ENCODE peak calls at places on chromosomes 12 and 14, in eight cellular contexts. G, P, Y, K, E, X, F and O are unnamed samples.

GRCh38 chr12:52884526-52885293 is 20.2 kb downstream of the KRT8 start:
- DNase-seq in X (peak), G (peak), Y (peak), F (peak), P (no peak), K (peak), E (peak), O (peak)

GRCh38 chr12:115661103-115661502 is 616.4 kb downstream of the MED13L start:
- DNase-seq in F (no peak), P (no peak), G (no peak), E (no peak), Y (peak), K (no peak), X (no peak), O (no peak)

GRCh38 chr14:38544766-38545165 is 288.9 kb upstream of the CLEC14A start:
- DNase-seq in F (peak), E (no peak), K (no peak), X (no peak), P (no peak), G (no peak), Y (no peak), O (no peak)

GRCh38 chr14:91405241-91405721 is 12.3 kb downstream of the CCDC88C start:
- DNase-seq in Y (no peak), P (no peak), G (no peak), F (no peak), K (no peak), X (peak), E (no peak), O (no peak)

GRCh38 chr14:106187176-106187670 is 660.8 kb downstream of the TMEM121 start:
- DNase-seq in Y (no peak), E (no peak), K (no peak), X (no peak), F (no peak), P (no peak), G (no peak), O (no peak)

GRCh38 chr14:100537701-100538565 is 49.3 kb downstream of the BEGAIN start:
- DNase-seq in K (no peak), G (no peak), Y (peak), E (peak), P (peak), F (no peak), X (no peak), O (no peak)

GRCh38 chr12:26097046-26097878 is 27.6 kb downstream of the BHLHE41 start:
- DNase-seq in P (no peak), E (peak), G (peak), F (peak), X (peak), Y (peak), K (peak), O (peak)

GRCh38 chr12:6792522-6793201 is 3.3 kb downstream of the CD4 start:
- DNase-seq in K (peak), X (peak), E (no peak), P (no peak), Y (no peak), G (no peak), F (peak), O (no peak)

GRCh38 chr14:75514673-75515630 is 7.3 kb upstream of the BATF start:
- DNase-seq in X (peak), P (peak), Y (peak), F (peak), K (no peak), E (peak), G (no peak), O (no peak)

GRCh38 chr12:51777457-51777856 is 71.1 kb downstream of the FIGNL2 start:
- DNase-seq in F (peak), K (no peak), X (no peak), E (no peak), G (no peak), Y (no peak), P (no peak), O (no peak)

GRCh38 chr12:48978741-48979601 is 849 bp downstream of the WNT1 start:
- DNase-seq in Y (no peak), G (no peak), F (peak), P (no peak), E (no peak), K (no peak), X (no peak), O (no peak)

GRCh38 chr12:92608418-92609091 is 94.2 kb upstream of the PLEKHG7 start:
- DNase-seq in X (no peak), E (no peak), Y (no peak), G (no peak), K (no peak), P (no peak), F (peak), O (peak)

GRCh38 chr12:77062396-77062795 is 3.0 kb downstream of the E2F7 start:
- DNase-seq in G (no peak), Y (no peak), E (no peak), F (no peak), X (no peak), K (no peak), P (no peak), O (no peak)

GRCh38 chr14:104931771-104932675 is 7.3 kb downstream of the PLD4 start:
- DNase-seq in P (peak), K (no peak), G (no peak), E (peak), Y (no peak), X (no peak), F (peak), O (no peak)

GRCh38 chr12:25058619-25059018 is 109.7 kb upstream of the BCAT1 start:
- DNase-seq in F (no peak), P (no peak), X (no peak), K (no peak), E (no peak), Y (no peak), G (no peak), O (no peak)

GRCh38 chr12:11641522-11641921 is 8.0 kb upstream of the ETV6 start:
- DNase-seq in K (no peak), F (no peak), E (no peak), P (no peak), G (no peak), X (no peak), Y (no peak), O (no peak)

GRCh38 chr14:76083796-76084195 is 67.9 kb upstream of the GPATCH2L start:
- DNase-seq in E (no peak), X (no peak), P (no peak), G (no peak), K (no peak), Y (no peak), F (peak), O (peak)

GRCh38 chr12:69657376-69658137 is 41.5 kb downstream of the BEST3 start:
- DNase-seq in E (no peak), G (no peak), F (no peak), Y (no peak), P (no peak), K (no peak), X (no peak), O (no peak)

GRCh38 chr12:10690906-10691305 is 17.1 kb upstream of the STYK1 start:
- DNase-seq in F (no peak), P (no peak), X (no peak), E (no peak), G (no peak), K (no peak), Y (no peak), O (no peak)

GRCh38 chr12:79400481-79400880 is 290.3 kb downstream of the PAWR start:
- DNase-seq in K (no peak), X (no peak), Y (no peak), F (no peak), E (no peak), G (no peak), P (no peak), O (no peak)

GRCh38 chr14:50082784-50083466 is 33.4 kb downstream of the VCPKMT start:
- DNase-seq in P (no peak), F (no peak), K (no peak), E (no peak), G (no peak), Y (no peak), X (peak), O (no peak)

GRCh38 chr14:37594238-37594915 is 672 bp downstream of the FOXA1 start:
- DNase-seq in Y (peak), E (peak), X (no peak), G (peak), P (no peak), K (peak), F (peak), O (peak)

GRCh38 chr12:86331012-86331411 is 74.8 kb upstream of the MGAT4C start:
- DNase-seq in F (no peak), X (no peak), K (no peak), Y (no peak), E (no peak), P (no peak), G (no peak), O (no peak)

GRCh38 chr14:85195872-85196477 is 334.0 kb upstream of the FLRT2 start:
- DNase-seq in G (no peak), P (no peak), K (no peak), X (no peak), F (peak), E (no peak), Y (no peak), O (no peak)

GRCh38 chr12:122867701-122868461 is 28.0 kb downstream of the VPS37B start:
- DNase-seq in Y (peak), G (no peak), E (peak), X (no peak), P (peak), F (peak), K (no peak), O (no peak)

GRCh38 chr12:42741771-42742510 is 152.4 kb upstream of the PRICKLE1 start:
- DNase-seq in G (no peak), P (no peak), Y (no peak), X (no peak), K (no peak), E (no peak), F (no peak), O (no peak)

GRCh38 chr14:52286659-52287649 is 19.5 kb downstream of the PTGDR start:
- DNase-seq in E (no peak), G (no peak), Y (no peak), F (no peak), P (no peak), K (no peak), X (no peak), O (no peak)

GRCh38 chr12:42421844-42422779 is 96.1 kb downstream of the PPHLN1 start:
- DNase-seq in F (no peak), X (no peak), Y (no peak), K (no peak), P (no peak), G (no peak), E (no peak), O (no peak)

GRCh38 chr14:71725802-71726638 is 206.2 kb upstream of the RGS6 start:
- DNase-seq in P (no peak), E (no peak), X (no peak), G (no peak), K (no peak), F (no peak), Y (no peak), O (no peak)

GRCh38 chr12:58877243-58877743 is 43.0 kb downstream of the LRIG3 start:
- DNase-seq in F (no peak), Y (no peak), K (no peak), P (no peak), X (no peak), E (no peak), G (peak), O (no peak)

GRCh38 chr12:23949212-23950010 is at the start of gene SOX5:
- DNase-seq in G (peak), K (no peak), F (peak), E (peak), X (no peak), P (no peak), Y (peak), O (peak)

GRCh38 chr12:95195122-95195521 is 22.1 kb downstream of the FGD6 start:
- DNase-seq in E (no peak), Y (no peak), G (no peak), F (no peak), P (no peak), X (no peak), K (no peak), O (no peak)

GRCh38 chr14:21077672-21078071 is 7.6 kb downstream of the ARHGEF40 start:
- DNase-seq in P (no peak), E (no peak), K (no peak), F (no peak), Y (no peak), G (no peak), X (no peak), O (no peak)

GRCh38 chr12:15527201-15527782 is 205.0 kb downstream of the PTPRO start:
- DNase-seq in K (peak), P (no peak), Y (peak), E (peak), G (no peak), X (no peak), F (peak), O (no peak)

GRCh38 chr14:74275265-74275841 is 27.4 kb downstream of the ABCD4 start:
- DNase-seq in E (no peak), G (no peak), F (no peak), K (no peak), P (no peak), Y (no peak), X (no peak), O (no peak)

GRCh38 chr14:90715993-90716392 is 100.2 kb downstream of the TTC7B start:
- DNase-seq in Y (no peak), X (no peak), G (no peak), P (no peak), F (no peak), E (no peak), K (no peak), O (no peak)

GRCh38 chr12:99059824-99060526 is 414.9 kb downstream of the APAF1 start:
- DNase-seq in Y (peak), F (peak), K (no peak), X (no peak), E (no peak), P (no peak), G (no peak), O (peak)

GRCh38 chr12:104263580-104264358 is 39.8 kb upstream of the EID3 start:
- DNase-seq in G (no peak), P (no peak), E (no peak), K (peak), X (no peak), F (no peak), Y (no peak), O (no peak)

GRCh38 chr12:6405963-6406362 is 22.0 kb downstream of the LTBR start:
- DNase-seq in Y (no peak), K (no peak), G (no peak), P (no peak), E (no peak), F (no peak), X (no peak), O (no peak)